ENCODE peak calls at places on chromosomes 16 and 17, in four cellular contexts. One of them, this sample, is unnamed.

GRCh38 chr16:79286646-79287423 is 313.7 kb downstream of the MAF start:
- DNase-seq in pancreas: peak
- DNase-seq in colonic mucosa: peak
- DNase-seq in BE2C: no peak
- DNase-seq in this sample: peak

GRCh38 chr17:7912927-7913524 is 3.1 kb downstream of the RNF227 start:
- DNase-seq in pancreas: no peak
- DNase-seq in BE2C: peak
- DNase-seq in colonic mucosa: peak
- DNase-seq in this sample: no peak

GRCh38 chr16:711548-712320 is 3.2 kb upstream of the METRN start:
- DNase-seq in pancreas: peak
- DNase-seq in colonic mucosa: peak
- DNase-seq in BE2C: peak
- DNase-seq in this sample: peak

GRCh38 chr16:30068750-30069574 is 3.4 kb downstream of the ALDOA start:
- DNase-seq in colonic mucosa: no peak
- DNase-seq in BE2C: peak
- DNase-seq in pancreas: no peak
- DNase-seq in this sample: no peak

GRCh38 chr17:71338396-71338795 is 782.4 kb upstream of the SOX9 start:
- DNase-seq in BE2C: no peak
- DNase-seq in colonic mucosa: peak
- DNase-seq in pancreas: no peak
- DNase-seq in this sample: no peak

GRCh38 chr17:32494621-32495346 is 8.0 kb downstream of the CDK5R1 start:
- DNase-seq in colonic mucosa: no peak
- DNase-seq in BE2C: no peak
- DNase-seq in pancreas: no peak
- DNase-seq in this sample: no peak

GRCh38 chr17:78484300-78485159 is 92.7 kb downstream of the DNAH17 start:
- DNase-seq in pancreas: no peak
- DNase-seq in colonic mucosa: peak
- DNase-seq in BE2C: no peak
- DNase-seq in this sample: no peak

GRCh38 chr16:84820305-84820684 is 510 bp downstream of the CRISPLD2 start:
- DNase-seq in pancreas: no peak
- DNase-seq in colonic mucosa: no peak
- DNase-seq in BE2C: no peak
- DNase-seq in this sample: peak

GRCh38 chr17:38861399-38861843 is 7.9 kb upstream of the RPL23 start:
- DNase-seq in BE2C: peak
- DNase-seq in pancreas: no peak
- DNase-seq in colonic mucosa: no peak
- DNase-seq in this sample: no peak

GRCh38 chr16:7304257-7304656 is 28.4 kb upstream of the RBFOX1 start:
- DNase-seq in colonic mucosa: no peak
- DNase-seq in pancreas: no peak
- DNase-seq in BE2C: no peak
- DNase-seq in this sample: no peak

GRCh38 chr16:7304932-7305331 is 27.7 kb upstream of the RBFOX1 start:
- DNase-seq in pancreas: no peak
- DNase-seq in BE2C: no peak
- DNase-seq in colonic mucosa: no peak
- DNase-seq in this sample: no peak

GRCh38 chr16:7303677-7304200 is 28.9 kb upstream of the RBFOX1 start:
- DNase-seq in colonic mucosa: no peak
- DNase-seq in pancreas: no peak
- DNase-seq in BE2C: no peak
- DNase-seq in this sample: no peak

DNA sequence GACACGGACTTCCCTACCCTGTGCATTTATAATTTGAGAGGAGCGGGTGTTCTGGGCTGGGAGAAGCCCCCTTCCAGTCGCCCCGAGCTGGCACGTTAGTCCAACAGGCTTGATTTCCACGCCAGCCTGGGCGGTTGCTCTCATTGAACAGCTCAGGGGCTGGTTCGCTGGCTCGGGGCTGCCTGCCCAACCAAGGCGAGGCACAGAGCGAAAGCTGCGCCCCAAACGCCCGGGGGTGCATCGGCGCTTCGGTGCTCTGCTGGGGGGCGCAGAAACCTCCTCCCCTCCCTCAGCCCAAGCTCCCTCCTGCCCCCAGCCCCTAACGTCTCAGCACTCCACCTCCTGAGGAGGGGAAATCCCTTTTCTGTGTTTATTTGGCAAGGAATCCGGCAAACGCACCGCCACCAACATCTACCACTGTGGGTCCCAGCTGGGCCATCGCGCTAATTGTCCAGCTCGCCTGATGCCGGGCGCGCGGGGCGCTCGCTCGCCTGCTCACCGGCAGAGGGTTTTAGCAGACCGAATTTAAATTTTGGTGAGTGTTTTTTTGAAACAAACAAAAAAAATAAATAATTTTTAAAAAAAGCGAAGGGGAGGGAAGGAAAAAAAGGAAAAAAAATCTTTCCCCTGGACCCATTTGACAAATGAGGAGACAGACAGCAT is 29.5 kb upstream of the RBFOX1 start:
- DNase-seq in BE2C: no peak
- DNase-seq in pancreas: no peak
- DNase-seq in colonic mucosa: no peak
- DNase-seq in this sample: no peak
- H3K4me3 ChIP-seq in BE2C: no peak
- H3K4me3 ChIP-seq in pancreas: no peak
- H3K4me3 ChIP-seq in colonic mucosa: no peak
- H3K4me3 ChIP-seq in this sample: no peak

DNA sequence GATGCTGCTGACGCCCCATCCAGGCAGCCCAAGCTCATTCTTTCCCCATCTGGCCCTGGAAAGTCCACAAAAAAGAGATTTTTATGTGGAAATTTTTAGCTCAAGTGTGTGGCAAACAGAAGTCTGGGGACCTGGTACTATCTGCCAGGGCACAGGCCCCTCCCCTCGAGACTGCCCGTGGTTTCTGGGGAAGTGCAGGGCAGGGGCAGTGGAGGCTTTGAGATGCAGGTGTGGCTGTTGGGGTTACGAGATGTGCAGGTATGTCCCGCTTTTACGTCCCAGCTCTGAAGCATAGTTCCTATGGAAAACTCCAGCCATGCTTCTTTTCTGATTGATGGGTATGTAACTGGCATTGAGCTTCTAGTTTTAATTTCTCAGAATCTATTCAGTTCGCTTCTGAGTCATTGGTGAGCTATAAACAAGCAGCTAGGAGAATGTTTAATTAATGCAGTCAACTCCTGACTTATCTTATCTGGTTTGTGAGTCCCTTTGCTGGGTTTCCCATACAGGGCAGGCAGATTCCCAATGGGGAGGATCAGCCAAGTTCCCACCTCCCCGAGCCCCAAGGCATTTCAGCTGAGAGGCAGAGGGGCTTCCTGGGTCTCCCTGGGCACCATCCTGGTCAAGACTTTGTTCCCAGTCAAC is 16.2 kb downstream of the TBX4 start:
- DNase-seq in pancreas: no peak
- DNase-seq in BE2C: no peak
- DNase-seq in colonic mucosa: no peak
- DNase-seq in this sample: peak
- H3K4me3 ChIP-seq in pancreas: no peak
- H3K4me3 ChIP-seq in BE2C: no peak
- H3K4me3 ChIP-seq in colonic mucosa: no peak
- H3K4me3 ChIP-seq in this sample: no peak

DNA sequence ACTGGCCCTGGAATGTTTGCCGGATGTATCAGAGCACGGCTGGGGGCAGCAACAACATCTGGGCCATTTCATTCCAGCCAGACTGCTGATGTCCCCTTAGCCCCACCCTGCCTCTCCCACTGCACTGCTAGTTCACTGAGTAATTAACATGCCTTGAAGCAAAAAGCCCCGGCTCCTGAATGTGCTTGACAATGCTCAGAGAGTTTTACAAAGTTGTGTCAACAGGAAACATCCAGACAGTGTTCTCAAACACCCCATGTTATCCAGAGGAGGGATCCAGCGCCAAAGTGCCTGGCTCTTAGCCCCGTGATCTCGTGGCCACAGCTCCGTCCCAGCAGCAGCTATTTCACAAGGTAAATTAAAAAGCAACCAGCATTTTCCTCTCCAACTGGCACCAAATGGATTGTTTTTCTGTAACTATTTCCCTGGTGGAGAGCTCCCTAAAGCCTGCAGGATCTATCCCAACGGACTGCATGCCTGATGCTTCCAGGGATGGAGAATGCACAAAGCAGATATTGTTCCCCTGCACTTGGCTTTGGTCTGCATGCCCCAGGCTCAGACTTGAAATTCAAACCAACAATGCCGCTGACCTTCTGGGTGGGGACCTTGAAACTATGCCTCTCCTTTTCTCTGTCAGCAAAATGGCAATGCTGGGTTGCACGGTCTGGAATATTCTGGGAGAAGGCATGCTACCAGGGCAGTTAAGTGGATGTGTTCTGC is 115.6 kb upstream of the CDH5 start:
- DNase-seq in pancreas: no peak
- DNase-seq in colonic mucosa: peak
- DNase-seq in BE2C: no peak
- DNase-seq in this sample: peak
- H3K4me3 ChIP-seq in pancreas: no peak
- H3K4me3 ChIP-seq in colonic mucosa: no peak
- H3K4me3 ChIP-seq in BE2C: no peak
- H3K4me3 ChIP-seq in this sample: no peak

GRCh38 chr17:6639014-6639650 is 1.4 kb downstream of the KIAA0753 start:
- DNase-seq in pancreas: no peak
- DNase-seq in BE2C: no peak
- DNase-seq in colonic mucosa: peak
- DNase-seq in this sample: no peak

GRCh38 chr17:6642592-6642991 is 1.7 kb downstream of the TXNDC17 start:
- DNase-seq in BE2C: no peak
- DNase-seq in colonic mucosa: no peak
- DNase-seq in pancreas: no peak
- DNase-seq in this sample: no peak

GRCh38 chr17:6641374-6641818 is 536 bp downstream of the TXNDC17 start:
- DNase-seq in colonic mucosa: peak
- DNase-seq in pancreas: no peak
- DNase-seq in BE2C: no peak
- DNase-seq in this sample: no peak

GRCh38 chr17:6639651-6640535 is 618 bp downstream of the KIAA0753 start:
- DNase-seq in colonic mucosa: peak
- DNase-seq in pancreas: peak
- DNase-seq in BE2C: peak
- DNase-seq in this sample: peak

GRCh38 chr17:6640536-6641373 is at the start of the genes KIAA0753 and TXNDC17:
- DNase-seq in BE2C: peak
- DNase-seq in colonic mucosa: peak
- DNase-seq in pancreas: peak
- DNase-seq in this sample: peak
- H3K4me3 ChIP-seq in BE2C: peak
- H3K4me3 ChIP-seq in colonic mucosa: peak
- H3K4me3 ChIP-seq in pancreas: peak
- H3K4me3 ChIP-seq in this sample: peak

GRCh38 chr17:49741009-49741691 is 22.8 kb downstream of the FAM117A start:
- DNase-seq in colonic mucosa: no peak
- DNase-seq in pancreas: no peak
- DNase-seq in BE2C: no peak
- DNase-seq in this sample: no peak

GRCh38 chr17:49739662-49740271 is 24.2 kb downstream of the FAM117A start:
- DNase-seq in BE2C: peak
- DNase-seq in pancreas: peak
- DNase-seq in colonic mucosa: peak
- DNase-seq in this sample: peak

GRCh38 chr17:49742256-49742655 is 21.7 kb downstream of the FAM117A start:
- DNase-seq in pancreas: no peak
- DNase-seq in colonic mucosa: no peak
- DNase-seq in BE2C: no peak
- DNase-seq in this sample: no peak

GRCh38 chr17:49738456-49739163 is 25.3 kb downstream of the FAM117A start:
- DNase-seq in BE2C: no peak
- DNase-seq in colonic mucosa: no peak
- DNase-seq in pancreas: no peak
- DNase-seq in this sample: no peak

GRCh38 chr17:49741692-49742076 is 22.2 kb downstream of the FAM117A start:
- DNase-seq in colonic mucosa: no peak
- DNase-seq in pancreas: no peak
- DNase-seq in BE2C: no peak
- DNase-seq in this sample: no peak
- H3K4me3 ChIP-seq in colonic mucosa: no peak
- H3K4me3 ChIP-seq in pancreas: no peak
- H3K4me3 ChIP-seq in BE2C: no peak
- H3K4me3 ChIP-seq in this sample: no peak

GRCh38 chr17:63476857-63477470 is at the start of gene ACE:
- DNase-seq in pancreas: peak
- DNase-seq in colonic mucosa: peak
- DNase-seq in BE2C: peak
- DNase-seq in this sample: no peak
- H3K4me3 ChIP-seq in pancreas: peak
- H3K4me3 ChIP-seq in colonic mucosa: peak
- H3K4me3 ChIP-seq in BE2C: peak
- H3K4me3 ChIP-seq in this sample: peak

GRCh38 chr16:14487579-14487978 is 142.5 kb downstream of the PARN start:
- DNase-seq in pancreas: no peak
- DNase-seq in colonic mucosa: peak
- DNase-seq in BE2C: no peak
- DNase-seq in this sample: no peak
- H3K4me3 ChIP-seq in pancreas: no peak
- H3K4me3 ChIP-seq in colonic mucosa: no peak
- H3K4me3 ChIP-seq in BE2C: peak
- H3K4me3 ChIP-seq in this sample: no peak

GRCh38 chr16:27495191-27495590 is 54.5 kb downstream of the GTF3C1 start:
- DNase-seq in pancreas: no peak
- DNase-seq in BE2C: no peak
- DNase-seq in colonic mucosa: no peak
- DNase-seq in this sample: peak
- H3K4me3 ChIP-seq in pancreas: no peak
- H3K4me3 ChIP-seq in BE2C: no peak
- H3K4me3 ChIP-seq in colonic mucosa: no peak
- H3K4me3 ChIP-seq in this sample: no peak

This sample was measured in sigmoid colon.